ENCODE peak calls at places on chromosome 10, in eight cellular contexts. A is left ventricle myocardium inferior, I is pancreas, H is HepG2, X is heart left ventricle, Y is mucosa of descending colon, V is vagina, D is tibial artery. L is an unnamed sample.
A peak's percentile ranks its signal among the peaks of the same experiment; 100 is the strongest.

GRCh38 chr10:17454181-17454800 is at the start of gene ST8SIA6:
- DNase-seq in A (peak; percentile 41), I (peak; percentile 24), H (no peak), X (peak; percentile 42), Y (peak; percentile 62), V (no peak), D (no peak), L (peak; percentile 73)

GRCh38 chr10:27997865-27998177 is 1.1 kb downstream of the ODAD2 start:
- DNase-seq in A (no peak), I (no peak), H (no peak), X (no peak), Y (no peak), V (no peak), D (no peak), L (no peak)

GRCh38 chr10:112821042-112821441 is 129.0 kb upstream of the TCF7L2 start:
- DNase-seq in A (no peak), I (peak; percentile 23), H (no peak), X (no peak), Y (no peak), V (no peak), D (no peak), L (no peak)

GRCh38 chr10:7541137-7542087 is 125.4 kb downstream of the ITIH5 start:
- DNase-seq in A (peak; percentile 60), I (peak; percentile 63), H (peak; percentile 93), X (peak; percentile 82), Y (peak; percentile 31), V (no peak), D (peak; percentile 82), L (peak; percentile 77)

GRCh38 chr10:107653832-107654287 is 489.4 kb upstream of the SORCS1 start:
- DNase-seq in A (no peak), I (peak; percentile 7), H (no peak), X (no peak), Y (peak; percentile 54), V (no peak), D (no peak), L (no peak)

GRCh38 chr10:86413046-86413728 is 46.6 kb upstream of the GRID1 start:
- DNase-seq in A (no peak), I (no peak), H (no peak), X (no peak), Y (no peak), V (no peak), D (no peak), L (peak; percentile 54)

GRCh38 chr10:131043039-131043691 is 268.4 kb downstream of the TCERG1L start:
- DNase-seq in A (no peak), I (no peak), H (no peak), X (no peak), Y (no peak), V (no peak), D (peak; percentile 31), L (no peak)

GRCh38 chr10:19412531-19412930 is 363.9 kb downstream of the MALRD1 start:
- DNase-seq in A (no peak), I (no peak), H (peak; percentile 16), X (no peak), Y (peak; percentile 41), V (no peak), D (no peak), L (peak; percentile 43)

GRCh38 chr10:131155218-131155902 is 156.2 kb downstream of the TCERG1L start:
- DNase-seq in A (no peak), I (no peak), H (no peak), X (no peak), Y (no peak), V (no peak), D (no peak), L (no peak)

GRCh38 chr10:113770346-113770745 is 18.9 kb downstream of the PLEKHS1 start:
- DNase-seq in A (no peak), I (no peak), H (no peak), X (no peak), Y (no peak), V (no peak), D (no peak), L (no peak)

GRCh38 chr10:113095419-113095818 is 145.4 kb downstream of the TCF7L2 start:
- DNase-seq in A (no peak), I (no peak), H (no peak), X (no peak), Y (no peak), V (no peak), D (peak; percentile 15), L (peak; percentile 20)

GRCh38 chr10:13414855-13415254 is 66.8 kb upstream of the SEPHS1 start:
- DNase-seq in A (no peak), I (peak; percentile 56), H (peak; percentile 88), X (no peak), Y (peak; percentile 72), V (no peak), D (no peak), L (peak; percentile 14)

GRCh38 chr10:98980353-98980752 is 255.3 kb downstream of the HPSE2 start:
- DNase-seq in A (no peak), I (no peak), H (no peak), X (no peak), Y (no peak), V (no peak), D (no peak), L (no peak)

GRCh38 chr10:14468022-14468421 is 137.3 kb upstream of the FRMD4A start:
- DNase-seq in A (no peak), I (no peak), H (no peak), X (no peak), Y (no peak), V (no peak), D (no peak), L (no peak)

GRCh38 chr10:6296456-6297214 is 93.9 kb downstream of the PFKFB3 start:
- DNase-seq in A (no peak), I (no peak), H (no peak), X (no peak), Y (peak; percentile 30), V (no peak), D (no peak), L (no peak)

GRCh38 chr10:77673086-77673485 is 35.5 kb upstream of the KCNMA1 start:
- DNase-seq in A (no peak), I (no peak), H (no peak), X (no peak), Y (no peak), V (no peak), D (no peak), L (no peak)

GRCh38 chr10:113444766-113445365 is 108.0 kb upstream of the HABP2 start:
- DNase-seq in A (no peak), I (no peak), H (no peak), X (no peak), Y (no peak), V (peak; percentile 62), D (no peak), L (no peak)

GRCh38 chr10:102802920-102803534 is 34.2 kb downstream of the CYP17A1 start:
- DNase-seq in A (no peak), I (no peak), H (no peak), X (peak; percentile 61), Y (no peak), V (no peak), D (peak; percentile 86), L (peak; percentile 89)
- H3K4me1 ChIP-seq in A (peaks cover 73% of the 10 kb centered on the region), I (no peaks in the 10 kb centered on the region), H (peaks cover 26% of the 10 kb centered on the region), X (peaks cover 40% of the 10 kb centered on the region), Y (peaks cover 9% of the 10 kb centered on the region), V (peaks cover 61% of the 10 kb centered on the region), D (no peaks in the 10 kb centered on the region), L (peaks cover 14% of the 10 kb centered on the region)

GRCh38 chr10:43943825-43944360 is 295.2 kb upstream of the ZNF32 start:
- DNase-seq in A (no peak), I (no peak), H (no peak), X (no peak), Y (no peak), V (peak; percentile 37), D (no peak), L (no peak)

GRCh38 chr10:43940898-43941777 is 292.5 kb upstream of the ZNF32 start:
- DNase-seq in A (no peak), I (no peak), H (no peak), X (no peak), Y (no peak), V (peak; percentile 62), D (no peak), L (no peak)

GRCh38 chr10:43943119-43943824 is 294.6 kb upstream of the ZNF32 start:
- DNase-seq in A (no peak), I (no peak), H (no peak), X (no peak), Y (no peak), V (peak; percentile 47), D (no peak), L (no peak)

GRCh38 chr10:43939939-43940810 is 291.5 kb upstream of the ZNF32 start:
- DNase-seq in A (no peak), I (no peak), H (no peak), X (peak; percentile 41), Y (no peak), V (peak; percentile 81), D (no peak), L (peak; percentile 37)

DNA sequence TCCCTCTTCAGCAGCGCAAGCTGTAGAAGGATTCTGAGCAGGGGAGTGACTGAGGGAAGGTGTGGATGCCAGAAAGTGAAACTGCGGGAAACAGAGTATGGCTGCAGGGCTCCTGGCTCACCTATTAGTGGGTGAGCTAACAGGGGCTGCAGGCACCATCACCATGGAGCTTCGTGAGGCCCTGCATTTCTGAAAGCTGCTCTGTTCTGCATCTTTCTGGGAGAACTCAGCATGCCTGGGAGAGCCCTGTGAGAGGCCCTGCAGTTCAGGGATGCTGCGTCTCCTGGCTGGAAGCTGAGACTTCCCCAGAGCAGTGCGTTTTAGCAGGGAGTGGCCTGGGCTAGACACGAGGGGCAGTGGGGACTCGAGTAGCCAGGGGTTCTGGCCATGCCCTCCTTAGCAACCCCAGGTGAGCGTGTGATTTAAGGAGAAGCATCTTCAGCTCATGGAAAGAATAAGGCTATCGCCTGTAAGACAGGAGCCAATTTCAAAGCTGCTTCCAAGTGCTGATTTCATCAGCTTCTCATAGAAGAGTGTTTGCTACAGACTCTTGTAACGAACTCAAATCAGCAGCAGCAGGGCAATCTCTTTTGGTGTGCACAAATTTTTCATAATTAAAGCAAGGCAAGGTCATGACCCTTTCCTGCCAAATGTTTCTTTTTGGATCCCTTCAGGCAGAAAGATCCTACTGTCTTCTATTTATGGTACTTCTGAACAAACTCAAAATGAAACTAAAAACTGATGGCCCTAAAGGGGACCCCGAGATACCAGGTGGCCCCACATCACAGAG is 293.6 kb upstream of the ZNF32 start:
- DNase-seq in A (no peak), I (no peak), H (no peak), X (no peak), Y (no peak), V (peak; percentile 77), D (no peak), L (peak; percentile 9)
- TF ChIP-seq CTCF in A (no peak), I (no peak), H (no peak), X (no peak), Y (no peak), V (no peak), D (no peak), L (no peak)

GRCh38 chr10:121516071-121516470 is 82.2 kb downstream of the FGFR2 start:
- DNase-seq in A (no peak), I (no peak), H (no peak), X (no peak), Y (no peak), V (no peak), D (no peak), L (no peak)
- H3K4me3 ChIP-seq in A (no peak overlapping the region), I (no peak overlapping the region), H (no peak overlapping the region), X (no peak overlapping the region), Y (no peak overlapping the region), V (no peak overlapping the region), D (no peak overlapping the region), L (no peak overlapping the region)

DNA sequence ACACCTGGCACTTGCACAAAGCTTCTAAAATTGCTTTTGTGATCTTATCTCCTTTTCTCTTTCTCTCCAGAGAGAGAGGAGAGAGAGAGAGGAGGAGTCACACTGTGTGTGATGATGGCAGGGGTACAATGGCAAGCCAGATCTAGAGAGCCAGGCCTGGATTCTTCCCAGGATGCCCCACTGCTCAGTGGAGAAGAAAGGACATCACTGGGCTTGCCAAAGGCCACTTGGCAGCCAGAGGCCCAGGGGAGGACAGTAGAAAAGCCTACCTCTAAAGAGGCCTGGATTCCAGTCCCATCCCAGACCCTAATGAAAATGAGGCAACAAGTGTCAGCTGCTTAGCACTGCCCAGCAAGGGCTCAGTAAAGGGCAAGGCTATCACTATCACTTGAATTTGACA is 41.8 kb downstream of the XPNPEP1 start:
- DNase-seq in A (no peak), I (no peak), H (no peak), X (no peak), Y (no peak), V (peak; percentile 60), D (no peak), L (no peak)
- H3K4me1 ChIP-seq in A (peaks cover 34% of the 10 kb centered on the region), I (no peaks in the 10 kb centered on the region), H (peaks cover 7% of the 10 kb centered on the region), X (peaks cover 6% of the 10 kb centered on the region), Y (peaks cover 4% of the 10 kb centered on the region), V (no peaks in the 10 kb centered on the region), D (peaks cover 6% of the 10 kb centered on the region), L (peaks cover 16% of the 10 kb centered on the region)

L was measured in cardiac muscle cell.